ENCODE peak calls at places on chromosomes 13 and 19, in five cellular contexts. One of them, this sample, is unnamed.

GRCh38 chr13:23909606-23910005 is 12.3 kb upstream of the C1QTNF9B start:
- DNase-seq in skeletal muscle cell: no peak
- DNase-seq in choroid plexus epithelial cell: no peak
- DNase-seq in GM06990: no peak
- DNase-seq in RWPE2: no peak
- DNase-seq in this sample: no peak

GRCh38 chr13:46535002-46535401 is 18.0 kb upstream of the LRCH1 start:
- DNase-seq in skeletal muscle cell: no peak
- DNase-seq in choroid plexus epithelial cell: no peak
- DNase-seq in GM06990: no peak
- DNase-seq in RWPE2: no peak
- DNase-seq in this sample: no peak

GRCh38 chr13:32056316-32056715 is 24.7 kb downstream of the FRY start:
- DNase-seq in skeletal muscle cell: no peak
- DNase-seq in choroid plexus epithelial cell: no peak
- DNase-seq in GM06990: no peak
- DNase-seq in RWPE2: no peak
- DNase-seq in this sample: no peak

GRCh38 chr19:17522988-17523872 is 11.8 kb downstream of the PGLS start:
- DNase-seq in skeletal muscle cell: no peak
- DNase-seq in choroid plexus epithelial cell: peak
- DNase-seq in GM06990: peak
- DNase-seq in RWPE2: no peak
- DNase-seq in this sample: no peak

GRCh38 chr13:29922896-29923295 is 72.5 kb upstream of the UBL3 start:
- DNase-seq in skeletal muscle cell: peak
- DNase-seq in choroid plexus epithelial cell: peak
- DNase-seq in GM06990: no peak
- DNase-seq in RWPE2: no peak
- DNase-seq in this sample: peak

GRCh38 chr13:44698076-44698475 is 121.9 kb upstream of the TSC22D1 start:
- DNase-seq in skeletal muscle cell: no peak
- DNase-seq in choroid plexus epithelial cell: no peak
- DNase-seq in GM06990: no peak
- DNase-seq in RWPE2: no peak
- DNase-seq in this sample: no peak

GRCh38 chr13:77810430-77810829 is 108.2 kb downstream of the EDNRB start:
- DNase-seq in skeletal muscle cell: peak
- DNase-seq in choroid plexus epithelial cell: peak
- DNase-seq in GM06990: no peak
- DNase-seq in RWPE2: no peak
- DNase-seq in this sample: no peak

GRCh38 chr19:5539431-5539833 is 28.3 kb downstream of the TINCR start:
- DNase-seq in skeletal muscle cell: no peak
- DNase-seq in choroid plexus epithelial cell: no peak
- DNase-seq in GM06990: no peak
- DNase-seq in RWPE2: no peak
- DNase-seq in this sample: no peak

GRCh38 chr13:30618938-30619289 is 1.2 kb downstream of the USPL1 start:
- DNase-seq in skeletal muscle cell: no peak
- DNase-seq in choroid plexus epithelial cell: peak
- DNase-seq in GM06990: no peak
- DNase-seq in RWPE2: no peak
- DNase-seq in this sample: no peak

GRCh38 chr19:2427323-2428026 is at the start of gene TIMM13:
- DNase-seq in skeletal muscle cell: peak
- DNase-seq in choroid plexus epithelial cell: peak
- DNase-seq in GM06990: peak
- DNase-seq in RWPE2: peak
- DNase-seq in this sample: peak

GRCh38 chr13:21594715-21595545 is 9.0 kb downstream of the MICU2 start:
- DNase-seq in skeletal muscle cell: no peak
- DNase-seq in choroid plexus epithelial cell: no peak
- DNase-seq in GM06990: no peak
- DNase-seq in RWPE2: no peak
- DNase-seq in this sample: no peak

GRCh38 chr13:79522583-79522982 is 41.6 kb downstream of the NDFIP2 start:
- DNase-seq in skeletal muscle cell: peak
- DNase-seq in choroid plexus epithelial cell: peak
- DNase-seq in GM06990: peak
- DNase-seq in RWPE2: no peak
- DNase-seq in this sample: peak

GRCh38 chr19:56217039-56217949 is 15.2 kb downstream of the ZSCAN5C start:
- DNase-seq in skeletal muscle cell: no peak
- DNase-seq in choroid plexus epithelial cell: peak
- DNase-seq in GM06990: peak
- DNase-seq in RWPE2: no peak
- DNase-seq in this sample: no peak

GRCh38 chr13:38590796-38591507 is 95.9 kb upstream of the FREM2 start:
- DNase-seq in skeletal muscle cell: no peak
- DNase-seq in choroid plexus epithelial cell: no peak
- DNase-seq in GM06990: no peak
- DNase-seq in RWPE2: no peak
- DNase-seq in this sample: no peak

GRCh38 chr13:96200810-96201209 is 110.9 kb downstream of the HS6ST3 start:
- DNase-seq in skeletal muscle cell: no peak
- DNase-seq in choroid plexus epithelial cell: no peak
- DNase-seq in GM06990: no peak
- DNase-seq in RWPE2: no peak
- DNase-seq in this sample: no peak

GRCh38 chr13:99991806-99992242 is 10.2 kb downstream of the ZIC2 start:
- DNase-seq in skeletal muscle cell: no peak
- DNase-seq in choroid plexus epithelial cell: peak
- DNase-seq in GM06990: no peak
- DNase-seq in RWPE2: no peak
- DNase-seq in this sample: no peak

GRCh38 chr19:57290970-57291369 is 10.7 kb downstream of the ZNF460 start:
- DNase-seq in skeletal muscle cell: no peak
- DNase-seq in choroid plexus epithelial cell: no peak
- DNase-seq in GM06990: no peak
- DNase-seq in RWPE2: no peak
- DNase-seq in this sample: no peak
- H3K4me3 ChIP-seq in skeletal muscle cell: no peak
- H3K4me3 ChIP-seq in choroid plexus epithelial cell: no peak
- H3K4me3 ChIP-seq in GM06990: no peak
- H3K4me3 ChIP-seq in RWPE2: no peak
- H3K4me3 ChIP-seq in this sample: no peak

GRCh38 chr19:55068803-55069136 is 5.8 kb upstream of the RDH13 start:
- DNase-seq in skeletal muscle cell: no peak
- DNase-seq in choroid plexus epithelial cell: no peak
- DNase-seq in GM06990: no peak
- DNase-seq in RWPE2: no peak
- DNase-seq in this sample: no peak
- H3K4me3 ChIP-seq in skeletal muscle cell: no peak
- H3K4me3 ChIP-seq in choroid plexus epithelial cell: no peak
- H3K4me3 ChIP-seq in GM06990: no peak
- H3K4me3 ChIP-seq in RWPE2: no peak
- H3K4me3 ChIP-seq in this sample: no peak

GRCh38 chr19:44893704-44894103 is 2.6 kb downstream of the TOMM40 start:
- DNase-seq in skeletal muscle cell: no peak
- DNase-seq in choroid plexus epithelial cell: no peak
- DNase-seq in GM06990: no peak
- DNase-seq in RWPE2: no peak
- DNase-seq in this sample: no peak

GRCh38 chr19:44894946-44895345 is 3.9 kb downstream of the TOMM40 start:
- DNase-seq in skeletal muscle cell: no peak
- DNase-seq in choroid plexus epithelial cell: no peak
- DNase-seq in GM06990: no peak
- DNase-seq in RWPE2: no peak
- DNase-seq in this sample: no peak

GRCh38 chr19:44891016-44891882 is at the start of gene TOMM40:
- DNase-seq in skeletal muscle cell: no peak
- DNase-seq in choroid plexus epithelial cell: no peak
- DNase-seq in GM06990: no peak
- DNase-seq in RWPE2: peak
- DNase-seq in this sample: no peak

GRCh38 chr19:44890366-44891015 is 563 bp upstream of the TOMM40 start:
- DNase-seq in skeletal muscle cell: peak
- DNase-seq in choroid plexus epithelial cell: peak
- DNase-seq in GM06990: peak
- DNase-seq in RWPE2: peak
- DNase-seq in this sample: peak

DNA sequence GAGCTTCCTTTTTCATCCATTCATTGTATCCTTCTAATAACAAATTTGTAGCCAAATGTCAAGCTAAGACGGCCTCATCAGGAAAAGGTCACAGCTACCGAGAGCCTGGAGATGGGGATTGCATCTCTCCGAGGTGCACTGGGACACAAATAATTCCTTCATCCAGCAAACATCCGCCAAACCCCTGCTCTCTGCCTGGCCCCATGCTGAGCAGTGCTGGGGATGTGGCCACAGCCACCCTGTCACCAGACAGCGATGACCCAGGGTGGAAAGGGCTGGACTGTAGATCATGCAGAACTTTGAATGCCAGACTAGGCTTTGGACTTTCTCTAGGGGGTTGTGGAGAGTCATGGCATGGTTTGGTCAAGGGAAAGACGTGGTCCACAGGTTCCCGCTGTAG is 1.9 kb downstream of the TOMM40 start:
- DNase-seq in skeletal muscle cell: no peak
- DNase-seq in choroid plexus epithelial cell: no peak
- DNase-seq in GM06990: no peak
- DNase-seq in RWPE2: no peak
- DNase-seq in this sample: no peak
- H3K4me3 ChIP-seq in skeletal muscle cell: no peak
- H3K4me3 ChIP-seq in choroid plexus epithelial cell: no peak
- H3K4me3 ChIP-seq in GM06990: no peak
- H3K4me3 ChIP-seq in RWPE2: no peak
- H3K4me3 ChIP-seq in this sample: no peak

DNA sequence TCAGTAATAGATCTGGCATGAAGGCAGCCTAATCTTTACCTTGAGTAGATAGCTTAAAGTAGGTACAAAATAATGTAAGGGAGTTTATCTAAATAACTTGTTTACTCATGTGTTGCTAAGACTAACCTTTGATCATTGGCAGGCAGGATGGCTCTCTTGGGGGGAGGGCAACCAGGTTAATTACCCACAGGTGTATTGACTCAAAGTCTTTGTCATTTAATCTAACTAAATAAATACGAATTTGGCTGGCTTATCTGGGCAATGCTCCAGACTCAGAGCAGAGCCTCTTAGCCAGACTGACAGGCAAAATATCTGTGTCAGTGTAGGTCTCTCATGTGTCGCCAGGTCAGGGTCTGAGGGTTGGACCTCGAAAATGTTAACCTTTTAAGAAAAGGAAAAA is 283.4 kb upstream of the KLHL1 start:
- DNase-seq in skeletal muscle cell: no peak
- DNase-seq in choroid plexus epithelial cell: no peak
- DNase-seq in GM06990: no peak
- DNase-seq in RWPE2: no peak
- DNase-seq in this sample: no peak
- H3K4me3 ChIP-seq in skeletal muscle cell: no peak
- H3K4me3 ChIP-seq in choroid plexus epithelial cell: no peak
- H3K4me3 ChIP-seq in GM06990: no peak
- H3K4me3 ChIP-seq in RWPE2: no peak
- H3K4me3 ChIP-seq in this sample: no peak

This sample was measured in astrocyte of the cerebellum.